ENCODE peak calls at places on chromosomes 4 and X, in five cellular contexts. X is AG04450, Q is pancreas, A is cardiac muscle cell, B is psoas muscle. O is an unnamed sample.

GRCh38 chr4:25229804-25230203 is 4.0 kb upstream of the PI4K2B start:
- DNase-seq in Q (no peak), B (no peak), A (no peak), X (no peak), O (no peak)

GRCh38 chr4:124337874-124338273 is 374.7 kb downstream of the ANKRD50 start:
- DNase-seq in Q (peak), A (peak), X (no peak), B (peak), O (no peak)

GRCh38 chrX:39309018-39309620 is 507.9 kb downstream of the MID1IP1 start:
- DNase-seq in X (no peak), A (no peak), B (no peak), Q (no peak), O (no peak)

GRCh38 chr4:15451866-15452765 is 17.6 kb upstream of the CC2D2A start:
- DNase-seq in A (no peak), Q (no peak), X (peak), B (peak), O (no peak)

GRCh38 chr4:40887690-40888089 is 137.9 kb downstream of the NSUN7 start:
- DNase-seq in A (no peak), Q (no peak), B (no peak), X (peak), O (no peak)

GRCh38 chr4:114386637-114387233 is 211.9 kb upstream of the UGT8 start:
- DNase-seq in B (no peak), Q (no peak), X (no peak), A (peak), O (no peak)

GRCh38 chr4:174579421-174579820 is 57.1 kb upstream of the HPGD start:
- DNase-seq in B (no peak), X (no peak), A (no peak), Q (no peak), O (no peak)

GRCh38 chr4:55348436-55348835 is 2.4 kb downstream of the SRD5A3 start:
- DNase-seq in B (no peak), X (no peak), Q (no peak), A (no peak), O (no peak)

GRCh38 chr4:22091906-22092305 is 143.3 kb upstream of the KCNIP4 start:
- DNase-seq in X (no peak), Q (no peak), A (no peak), B (no peak), O (no peak)

GRCh38 chr4:121711263-121712000 is 14.7 kb upstream of the ANXA5 start:
- DNase-seq in B (peak), X (peak), Q (peak), A (peak), O (peak)

GRCh38 chr4:184747034-184747830 is 13.3 kb upstream of the CENPU start:
- DNase-seq in B (peak), A (no peak), X (no peak), Q (peak), O (no peak)

GRCh38 chr4:13912436-13912835 is 284.9 kb upstream of the BOD1L1 start:
- DNase-seq in A (no peak), Q (no peak), B (no peak), X (no peak), O (no peak)

GRCh38 chr4:11614426-11614825 is 185.7 kb upstream of the HS3ST1 start:
- DNase-seq in X (no peak), Q (no peak), B (no peak), A (no peak), O (no peak)

GRCh38 chr4:11615601-11616000 is 186.9 kb upstream of the HS3ST1 start:
- DNase-seq in Q (no peak), X (no peak), A (no peak), B (no peak), O (no peak)

GRCh38 chr4:11609751-11610150 is 181.1 kb upstream of the HS3ST1 start:
- DNase-seq in A (no peak), X (no peak), Q (no peak), B (no peak), O (no peak)

GRCh38 chr4:11608992-11609391 is 180.3 kb upstream of the HS3ST1 start:
- DNase-seq in X (no peak), A (no peak), B (no peak), Q (no peak), O (no peak)

GRCh38 chr4:11611868-11612267 is 183.2 kb upstream of the HS3ST1 start:
- DNase-seq in B (no peak), Q (no peak), X (no peak), A (no peak), O (no peak)
- H3K27ac ChIP-seq in B (no peak), Q (no peak), X (no peak), A (no peak), O (no peak)

GRCh38 chrX:4382273-4382672 is 668.8 kb upstream of the PRKX start:
- DNase-seq in Q (no peak), X (no peak), A (no peak), B (no peak), O (no peak)

GRCh38 chrX:4379071-4379470 is 665.6 kb upstream of the PRKX start:
- DNase-seq in A (no peak), B (no peak), X (no peak), Q (no peak), O (no peak)

GRCh38 chrX:4380710-4381109 is 667.3 kb upstream of the PRKX start:
- DNase-seq in Q (no peak), B (no peak), X (no peak), A (no peak), O (no peak)
- H3K27ac ChIP-seq in Q (no peak), B (no peak), X (no peak), A (no peak), O (no peak)

GRCh38 chrX:101745046-101745445 is 85.4 kb upstream of the ARMCX2 start:
- DNase-seq in A (no peak), Q (no peak), B (no peak), X (no peak), O (no peak)
- H3K27ac ChIP-seq in A (no peak), Q (no peak), B (no peak), X (no peak), O (no peak)

GRCh38 chrX:150982786-150983525 is at the start of gene HMGB3:
- DNase-seq in Q (peak), X (peak), A (peak), B (peak), O (peak)
- H3K27ac ChIP-seq in Q (peak), X (no peak), A (peak), B (peak), O (no peak)

GRCh38 chr4:152419809-152420208 is 116.1 kb downstream of the FBXW7 start:
- DNase-seq in X (no peak), B (no peak), A (no peak), Q (no peak), O (no peak)
- H3K27ac ChIP-seq in X (no peak), B (no peak), A (no peak), Q (no peak), O (no peak)

O was measured in caudate nucleus.